ENCODE peak calls at places on chromosomes 6 and 20, in ten cellular contexts. One of them, this sample, is unnamed. For H3K36me3, the result is how much of the 10 kb centered on the place peaks cover.

GRCh38 chr20:46638367-46639274 is 12.6 kb downstream of the SLC13A3 start:
- DNase-seq in A673: no peak
- DNase-seq in mucosa of descending colon: no peak
- DNase-seq in K562: no peak
- DNase-seq in psoas muscle: no peak
- DNase-seq in lower lobe of right lung: no peak
- DNase-seq in SJSA1: no peak
- DNase-seq in DND-41: no peak
- DNase-seq in adipocyte: peak
- DNase-seq in body of pancreas: no peak
- DNase-seq in this sample: no peak

GRCh38 chr20:24950836-24951525 is 1.9 kb downstream of the CST7 start:
- DNase-seq in A673: no peak
- DNase-seq in mucosa of descending colon: no peak
- DNase-seq in K562: no peak
- DNase-seq in psoas muscle: no peak
- DNase-seq in lower lobe of right lung: no peak
- DNase-seq in SJSA1: peak
- DNase-seq in DND-41: peak
- DNase-seq in adipocyte: no peak
- DNase-seq in body of pancreas: no peak
- DNase-seq in this sample: no peak

GRCh38 chr6:106113256-106113954 is 27.3 kb downstream of the PRDM1 start:
- DNase-seq in A673: no peak
- DNase-seq in mucosa of descending colon: no peak
- DNase-seq in K562: no peak
- DNase-seq in psoas muscle: no peak
- DNase-seq in lower lobe of right lung: no peak
- DNase-seq in SJSA1: no peak
- DNase-seq in DND-41: no peak
- DNase-seq in adipocyte: no peak
- DNase-seq in body of pancreas: no peak
- DNase-seq in this sample: no peak

GRCh38 chr6:116251568-116252384 is 2.1 kb downstream of the TSPYL4 start:
- DNase-seq in A673: peak
- DNase-seq in mucosa of descending colon: no peak
- DNase-seq in K562: no peak
- DNase-seq in psoas muscle: no peak
- DNase-seq in lower lobe of right lung: no peak
- DNase-seq in SJSA1: peak
- DNase-seq in DND-41: no peak
- DNase-seq in adipocyte: peak
- DNase-seq in body of pancreas: no peak
- DNase-seq in this sample: no peak

GRCh38 chr6:20740727-20741126 is 206.5 kb downstream of the CDKAL1 start:
- DNase-seq in A673: no peak
- DNase-seq in mucosa of descending colon: no peak
- DNase-seq in K562: no peak
- DNase-seq in psoas muscle: no peak
- DNase-seq in lower lobe of right lung: no peak
- DNase-seq in SJSA1: no peak
- DNase-seq in DND-41: no peak
- DNase-seq in adipocyte: no peak
- DNase-seq in body of pancreas: no peak
- DNase-seq in this sample: no peak

GRCh38 chr6:143745160-143746133 is 67.7 kb downstream of the PHACTR2 start:
- DNase-seq in A673: peak
- DNase-seq in mucosa of descending colon: peak
- DNase-seq in K562: no peak
- DNase-seq in psoas muscle: no peak
- DNase-seq in lower lobe of right lung: peak
- DNase-seq in SJSA1: peak
- DNase-seq in DND-41: no peak
- DNase-seq in adipocyte: peak
- DNase-seq in body of pancreas: peak
- DNase-seq in this sample: no peak

GRCh38 chr6:109978174-109979032 is at the start of gene GPR6:
- DNase-seq in A673: peak
- DNase-seq in mucosa of descending colon: peak
- DNase-seq in K562: peak
- DNase-seq in psoas muscle: peak
- DNase-seq in lower lobe of right lung: peak
- DNase-seq in SJSA1: peak
- DNase-seq in DND-41: peak
- DNase-seq in adipocyte: peak
- DNase-seq in body of pancreas: peak
- DNase-seq in this sample: peak

GRCh38 chr6:27761391-27761790 is 150.8 kb downstream of the OR2B2 start:
- DNase-seq in A673: no peak
- DNase-seq in mucosa of descending colon: no peak
- DNase-seq in K562: peak
- DNase-seq in psoas muscle: no peak
- DNase-seq in lower lobe of right lung: no peak
- DNase-seq in SJSA1: no peak
- DNase-seq in DND-41: no peak
- DNase-seq in adipocyte: peak
- DNase-seq in body of pancreas: no peak
- DNase-seq in this sample: no peak

DNA sequence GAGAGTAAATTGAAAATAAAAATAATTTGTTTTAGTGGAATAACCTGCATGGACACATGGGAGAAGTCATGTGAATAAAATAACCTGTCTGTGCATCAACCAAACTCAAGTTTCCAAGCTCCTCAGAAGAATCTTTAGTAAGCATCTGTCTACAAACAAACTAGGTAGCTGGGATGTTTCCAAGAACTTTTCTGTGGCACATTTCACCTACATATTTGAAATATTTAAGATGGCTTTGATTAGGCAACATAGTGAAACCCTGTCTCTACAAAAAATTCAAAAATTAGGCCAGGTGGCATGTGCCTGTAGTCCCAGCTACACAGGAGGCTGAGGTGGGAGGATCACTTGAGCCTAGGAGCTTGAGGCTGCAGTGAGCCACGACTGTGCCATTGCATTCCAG is 168.2 kb downstream of the DST start:
- DNase-seq in A673: no peak
- DNase-seq in mucosa of descending colon: no peak
- DNase-seq in K562: no peak
- DNase-seq in psoas muscle: no peak
- DNase-seq in lower lobe of right lung: no peak
- DNase-seq in SJSA1: no peak
- DNase-seq in DND-41: no peak
- DNase-seq in adipocyte: no peak
- DNase-seq in body of pancreas: no peak
- DNase-seq in this sample: no peak
- H3K36me3 ChIP-seq in A673: under half
- H3K36me3 ChIP-seq in mucosa of descending colon: under half
- H3K36me3 ChIP-seq in K562: under half
- H3K36me3 ChIP-seq in psoas muscle: under half
- H3K36me3 ChIP-seq in lower lobe of right lung: half or more
- H3K36me3 ChIP-seq in SJSA1: half or more
- H3K36me3 ChIP-seq in DND-41: under half
- H3K36me3 ChIP-seq in adipocyte: half or more
- H3K36me3 ChIP-seq in body of pancreas: under half
- H3K36me3 ChIP-seq in this sample: under half

DNA sequence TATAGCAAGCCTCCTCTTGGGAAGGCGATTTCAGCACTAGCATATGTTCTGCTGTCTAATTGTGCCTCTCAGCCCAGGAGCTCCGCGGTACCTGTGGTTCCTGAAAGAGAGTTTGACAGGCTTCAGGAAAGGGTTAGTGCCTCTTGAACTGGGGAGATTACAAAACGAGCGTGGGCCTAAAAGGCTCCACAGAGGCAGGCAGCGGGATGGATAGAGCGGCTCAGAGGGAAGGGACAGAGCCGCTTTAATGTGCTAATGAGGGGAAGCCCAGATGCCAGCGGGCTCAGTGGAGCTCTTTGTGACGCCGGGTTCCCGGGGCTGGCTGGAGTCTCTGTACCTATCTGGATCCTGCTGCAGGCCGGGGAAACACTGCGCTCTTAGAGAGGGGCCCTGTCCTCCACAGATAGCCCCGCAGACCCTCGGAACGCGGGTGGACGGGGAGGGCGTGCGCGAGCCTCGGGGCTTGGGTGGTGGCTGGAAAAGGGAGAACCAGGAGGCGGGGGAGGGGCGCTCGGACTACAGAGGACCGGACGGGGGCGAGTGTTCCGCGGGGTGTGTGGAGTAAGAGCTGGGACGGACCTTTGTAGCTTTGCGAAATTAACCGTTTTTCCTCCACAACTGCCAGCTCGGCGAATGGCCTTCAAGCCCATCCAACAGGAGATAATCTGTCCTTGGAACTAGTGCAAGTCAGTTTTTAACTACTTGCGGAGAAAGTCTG is 12.9 kb downstream of the SLC35F1 start:
- DNase-seq in A673: peak
- DNase-seq in mucosa of descending colon: peak
- DNase-seq in K562: no peak
- DNase-seq in psoas muscle: peak
- DNase-seq in lower lobe of right lung: peak
- DNase-seq in SJSA1: no peak
- DNase-seq in DND-41: no peak
- DNase-seq in adipocyte: peak
- DNase-seq in body of pancreas: peak
- DNase-seq in this sample: peak
- H3K36me3 ChIP-seq in A673: under half
- H3K36me3 ChIP-seq in mucosa of descending colon: under half
- H3K36me3 ChIP-seq in K562: under half
- H3K36me3 ChIP-seq in psoas muscle: under half
- H3K36me3 ChIP-seq in lower lobe of right lung: under half
- H3K36me3 ChIP-seq in SJSA1: under half
- H3K36me3 ChIP-seq in DND-41: under half
- H3K36me3 ChIP-seq in adipocyte: under half
- H3K36me3 ChIP-seq in body of pancreas: under half
- H3K36me3 ChIP-seq in this sample: under half

DNA sequence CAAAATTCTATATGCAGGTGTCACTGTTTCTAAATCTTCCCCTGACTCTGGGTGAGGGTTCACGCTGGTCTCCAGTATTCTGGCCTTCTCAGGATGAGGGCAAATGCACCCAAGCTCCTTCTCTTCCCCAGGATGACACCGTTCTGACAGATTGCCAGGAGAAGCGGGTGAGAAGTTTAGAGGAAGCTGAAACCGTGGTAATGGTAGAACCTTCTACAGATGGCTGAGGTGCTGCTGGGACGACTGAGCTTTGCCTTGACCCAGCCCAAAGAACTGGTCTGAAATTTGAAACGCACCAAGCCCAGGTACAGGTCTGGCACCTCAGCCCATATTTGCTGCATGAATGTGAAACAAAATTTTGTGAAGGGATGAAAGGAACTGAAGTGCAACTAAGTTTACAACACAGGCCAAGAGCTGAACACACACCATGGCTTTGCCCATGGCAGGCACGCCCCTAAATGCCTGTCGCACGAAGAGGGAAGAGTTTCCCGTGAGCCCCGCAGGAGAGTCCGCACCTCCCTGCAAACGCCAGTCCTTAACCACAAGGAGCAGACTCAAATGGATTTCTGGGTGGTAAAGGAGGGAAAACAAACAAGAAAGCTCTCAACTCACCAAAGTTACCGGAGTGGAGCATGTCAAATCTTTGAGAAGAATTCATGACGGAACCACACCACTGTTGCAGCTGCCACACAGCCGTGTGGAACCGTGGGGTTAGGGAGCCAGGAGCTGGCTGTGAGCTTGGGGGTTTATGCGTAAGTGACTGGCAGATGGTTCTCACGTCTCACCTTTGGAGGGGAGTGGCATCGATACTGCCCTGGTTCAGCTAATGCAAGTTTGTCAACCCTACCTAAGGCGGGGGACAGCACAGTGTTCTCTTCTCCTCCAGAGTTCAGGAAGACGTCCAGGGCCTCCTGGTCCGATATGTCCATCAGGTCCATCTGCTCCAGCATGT is 138.9 kb downstream of the DTNBP1 start:
- DNase-seq in A673: no peak
- DNase-seq in mucosa of descending colon: no peak
- DNase-seq in K562: no peak
- DNase-seq in psoas muscle: no peak
- DNase-seq in lower lobe of right lung: no peak
- DNase-seq in SJSA1: peak
- DNase-seq in DND-41: no peak
- DNase-seq in adipocyte: no peak
- DNase-seq in body of pancreas: no peak
- DNase-seq in this sample: no peak
- H3K36me3 ChIP-seq in A673: half or more
- H3K36me3 ChIP-seq in mucosa of descending colon: under half
- H3K36me3 ChIP-seq in K562: half or more
- H3K36me3 ChIP-seq in psoas muscle: under half
- H3K36me3 ChIP-seq in lower lobe of right lung: half or more
- H3K36me3 ChIP-seq in SJSA1: under half
- H3K36me3 ChIP-seq in DND-41: half or more
- H3K36me3 ChIP-seq in adipocyte: half or more
- H3K36me3 ChIP-seq in body of pancreas: under half
- H3K36me3 ChIP-seq in this sample: under half

GRCh38 chr6:17640477-17640917 is 40.4 kb downstream of the FAM8A1 start:
- DNase-seq in A673: no peak
- DNase-seq in mucosa of descending colon: no peak
- DNase-seq in K562: no peak
- DNase-seq in psoas muscle: no peak
- DNase-seq in lower lobe of right lung: no peak
- DNase-seq in SJSA1: no peak
- DNase-seq in DND-41: no peak
- DNase-seq in adipocyte: peak
- DNase-seq in body of pancreas: no peak
- DNase-seq in this sample: no peak

GRCh38 chr6:17635568-17635967 is 35.5 kb downstream of the FAM8A1 start:
- DNase-seq in A673: peak
- DNase-seq in mucosa of descending colon: no peak
- DNase-seq in K562: no peak
- DNase-seq in psoas muscle: no peak
- DNase-seq in lower lobe of right lung: no peak
- DNase-seq in SJSA1: no peak
- DNase-seq in DND-41: no peak
- DNase-seq in adipocyte: no peak
- DNase-seq in body of pancreas: no peak
- DNase-seq in this sample: no peak

GRCh38 chr6:17633465-17634188 is 33.5 kb downstream of the FAM8A1 start:
- DNase-seq in A673: no peak
- DNase-seq in mucosa of descending colon: no peak
- DNase-seq in K562: no peak
- DNase-seq in psoas muscle: no peak
- DNase-seq in lower lobe of right lung: no peak
- DNase-seq in SJSA1: no peak
- DNase-seq in DND-41: no peak
- DNase-seq in adipocyte: no peak
- DNase-seq in body of pancreas: no peak
- DNase-seq in this sample: no peak

GRCh38 chr6:17632929-17633328 is 32.8 kb downstream of the FAM8A1 start:
- DNase-seq in A673: no peak
- DNase-seq in mucosa of descending colon: no peak
- DNase-seq in K562: no peak
- DNase-seq in psoas muscle: no peak
- DNase-seq in lower lobe of right lung: no peak
- DNase-seq in SJSA1: no peak
- DNase-seq in DND-41: no peak
- DNase-seq in adipocyte: no peak
- DNase-seq in body of pancreas: no peak
- DNase-seq in this sample: no peak

DNA sequence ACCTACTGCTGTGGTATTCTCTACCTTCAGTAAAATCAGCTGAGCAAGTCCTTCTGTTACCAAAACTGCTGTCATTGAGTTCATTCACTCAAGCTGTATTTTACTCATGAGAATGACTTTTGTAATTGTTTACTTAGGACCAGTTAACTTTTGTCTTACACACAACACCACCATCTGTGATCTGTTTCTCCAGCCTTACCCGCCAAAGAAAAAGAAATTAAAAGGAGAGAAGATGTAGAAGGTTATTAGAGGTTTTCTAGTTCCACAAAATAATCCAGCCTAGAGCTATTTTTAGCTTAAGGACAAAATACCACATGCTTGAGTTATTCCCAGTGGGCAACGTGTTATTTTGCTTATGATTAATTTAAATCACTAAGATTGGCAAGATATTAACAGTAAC is 38.1 kb downstream of the FAM8A1 start:
- DNase-seq in A673: no peak
- DNase-seq in mucosa of descending colon: no peak
- DNase-seq in K562: no peak
- DNase-seq in psoas muscle: no peak
- DNase-seq in lower lobe of right lung: no peak
- DNase-seq in SJSA1: no peak
- DNase-seq in DND-41: no peak
- DNase-seq in adipocyte: peak
- DNase-seq in body of pancreas: no peak
- DNase-seq in this sample: no peak
- H3K36me3 ChIP-seq in A673: half or more
- H3K36me3 ChIP-seq in mucosa of descending colon: under half
- H3K36me3 ChIP-seq in K562: half or more
- H3K36me3 ChIP-seq in psoas muscle: under half
- H3K36me3 ChIP-seq in lower lobe of right lung: half or more
- H3K36me3 ChIP-seq in SJSA1: half or more
- H3K36me3 ChIP-seq in DND-41: half or more
- H3K36me3 ChIP-seq in adipocyte: under half
- H3K36me3 ChIP-seq in body of pancreas: under half
- H3K36me3 ChIP-seq in this sample: half or more

This sample was measured in BE2C.